ENCODE peak calls at places on chromosomes 3 and 15, in six cellular contexts. D is skeletal muscle cell; Z is anterior cingulate cortex; Y is stimulated activated naive CD8-positive, alpha-beta T cell treated with anti-CD3 and anti-CD28 coated beads, Interleukin-15, Interleukin-2, amounts not matched to agents 100 U/mL and 50 U/mL, for 24 hours; K is activated gamma-delta T cell; U is uterus. C is an unnamed sample.
A peak's percentile ranks its signal among the peaks of the same experiment; 100 is the strongest.

GRCh38 chr15:34122771-34123183 is 20.9 kb downstream of the PGBD4 start:
- DNase-seq in U (no peak), Y (no peak), K (no peak), Z (no peak), D (peak; percentile 78), C (no peak)

GRCh38 chr15:95470997-95471692 is 859.4 kb upstream of the NR2F2 start:
- DNase-seq in D (peak; percentile 18), U (no peak), K (no peak), Y (no peak), Z (no peak), C (no peak)

GRCh38 chr3:26437678-26438077 is 184.9 kb upstream of the LRRC3B start:
- DNase-seq in Y (no peak), U (no peak), Z (no peak), D (peak; percentile 58), K (no peak), C (peak; percentile 1)

GRCh38 chr15:66078196-66078928 is 175.2 kb downstream of the MEGF11 start:
- DNase-seq in K (no peak), Y (no peak), D (no peak), Z (no peak), U (no peak), C (no peak)

GRCh38 chr15:46961795-46962194 is 755.5 kb upstream of the SEMA6D start:
- DNase-seq in U (no peak), K (no peak), D (no peak), Y (no peak), Z (no peak), C (no peak)

GRCh38 chr3:48240000-48240710 is 749 bp upstream of the ZNF589 start:
- DNase-seq in Z (no peak), D (no peak), Y (no peak), U (no peak), K (no peak), C (no peak)

GRCh38 chr3:148931574-148931973 is 59.8 kb upstream of the GYG1 start:
- DNase-seq in Y (no peak), U (no peak), K (no peak), Z (no peak), D (no peak), C (no peak)

GRCh38 chr3:173932624-173933023 is 535.1 kb downstream of the NLGN1 start:
- DNase-seq in K (no peak), U (no peak), Y (no peak), Z (no peak), D (peak; percentile 41), C (peak; percentile 55)

GRCh38 chr3:118817748-118818165 is 216.9 kb downstream of the IGSF11 start:
- DNase-seq in Y (peak; percentile 27), K (no peak), Z (no peak), U (no peak), D (peak; percentile 6), C (peak; percentile 25)

GRCh38 chr15:40333922-40334492 is 6.7 kb downstream of the CCDC9B start:
- DNase-seq in D (peak; percentile 64), Y (no peak), K (no peak), Z (peak; percentile 42), U (no peak), C (peak; percentile 60)

GRCh38 chr3:172046268-172046915 is 7.0 kb downstream of the FNDC3B start:
- DNase-seq in Y (no peak), U (no peak), K (no peak), D (no peak), Z (no peak), C (no peak)

GRCh38 chr3:194312743-194313281 is 38.3 kb downstream of the CPN2 start:
- DNase-seq in Z (no peak), K (no peak), D (peak; percentile 79), U (peak; percentile 93), Y (no peak), C (peak; percentile 30)

GRCh38 chr15:28191832-28192231 is 92.7 kb upstream of the OCA2 start:
- DNase-seq in Z (peak; percentile 56), Y (no peak), K (no peak), D (peak; percentile 38), U (peak; percentile 18), C (peak; percentile 68)

GRCh38 chr3:184726497-184726896 is 14.6 kb upstream of the MAGEF1 start:
- DNase-seq in K (no peak), U (no peak), Z (no peak), D (no peak), Y (no peak), C (no peak)

GRCh38 chr15:101088311-101088710 is 163.5 kb downstream of the CHSY1 start:
- DNase-seq in K (no peak), U (no peak), D (no peak), Z (no peak), Y (no peak), C (no peak)

GRCh38 chr3:196994056-196994455 is 25.4 kb upstream of the PIGZ start:
- DNase-seq in K (no peak), D (no peak), Z (no peak), Y (no peak), U (no peak), C (no peak)

GRCh38 chr3:65979731-65980130 is 59.0 kb downstream of the MAGI1 start:
- DNase-seq in K (no peak), D (no peak), Y (no peak), U (no peak), Z (no peak), C (peak; percentile 38)

GRCh38 chr3:157136647-157137387 is 23.1 kb downstream of the CCNL1 start:
- DNase-seq in Z (peak; percentile 18), D (no peak), Y (no peak), K (no peak), U (no peak), C (no peak)

GRCh38 chr15:89494941-89495637 is 1.3 kb downstream of the RHCG start:
- DNase-seq in K (no peak), Z (no peak), D (no peak), U (no peak), Y (peak; percentile 43), C (no peak)

GRCh38 chr3:196270499-196270898 is 17.0 kb downstream of the PCYT1A start:
- DNase-seq in U (no peak), D (no peak), Y (no peak), Z (no peak), K (no peak), C (no peak)

GRCh38 chr15:80778964-80779657 is at the start of gene CEMIP:
- DNase-seq in U (peak; percentile 67), K (no peak), Z (peak; percentile 67), Y (peak; percentile 79), D (no peak), C (peak; percentile 59)

GRCh38 chr3:53193466-53194217 is 32.6 kb downstream of the PRKCD start:
- DNase-seq in Y (no peak), U (peak; percentile 27), Z (no peak), D (no peak), K (no peak), C (no peak)

GRCh38 chr3:182133752-182134151 is 422.0 kb downstream of the SOX2 start:
- DNase-seq in Z (no peak), K (no peak), D (no peak), Y (no peak), U (no peak), C (no peak)

GRCh38 chr15:50312636-50313035 is 42.4 kb downstream of the GABPB1 start:
- DNase-seq in Y (no peak), D (no peak), K (no peak), Z (no peak), U (no peak), C (no peak)

GRCh38 chr15:49309889-49310288 is 113.2 kb upstream of the FGF7 start:
- DNase-seq in U (no peak), K (no peak), D (no peak), Y (no peak), Z (no peak), C (no peak)

GRCh38 chr15:80500021-80500420 is 95.8 kb downstream of the ARNT2 start:
- DNase-seq in K (no peak), D (no peak), Z (no peak), Y (no peak), U (no peak), C (no peak)

C was measured in stromal cell of bone marrow.